ENCODE peak calls at places on chromosome X, in eight cellular contexts. C, I, G, B, X, O, S and V are unnamed samples.

GRCh38 chrX:32525234-32525633 is 686.1 kb downstream of the DMD start:
- DNase-seq in C (no peak), I (no peak), G (no peak), B (no peak), X (no peak), O (no peak), S (no peak), V (no peak)

GRCh38 chrX:17805120-17805519 is 56.0 kb downstream of the RAI2 start:
- DNase-seq in C (no peak), I (no peak), G (no peak), B (no peak), X (no peak), O (no peak), S (no peak), V (peak; percentile 9)

GRCh38 chrX:139890991-139891700 is 41.7 kb downstream of the ATP11C start:
- DNase-seq in C (no peak), I (peak; percentile 27), G (no peak), B (peak; percentile 80), X (no peak), O (peak; percentile 85), S (peak; percentile 88), V (peak; percentile 53)

GRCh38 chrX:10833299-10834169 is 213.1 kb upstream of the MID1 start:
- DNase-seq in C (peak; percentile 76), I (no peak), G (no peak), B (peak; percentile 2), X (peak; percentile 56), O (peak; percentile 73), S (no peak), V (no peak)

GRCh38 chrX:120604359-120604782 is 470 bp downstream of the MCTS1 start:
- DNase-seq in C (peak; percentile 37), I (peak; percentile 32), G (peak; percentile 65), B (peak; percentile 66), X (no peak), O (peak; percentile 35), S (peak; percentile 33), V (peak; percentile 40)

GRCh38 chrX:151505796-151506195 is 57.7 kb upstream of the PASD1 start:
- DNase-seq in C (no peak), I (no peak), G (peak; percentile 14), B (no peak), X (no peak), O (peak; percentile 13), S (no peak), V (peak; percentile 37)

GRCh38 chrX:20442597-20442996 is 175.9 kb upstream of the RPS6KA3 start:
- DNase-seq in C (peak; percentile 88), I (peak; percentile 67), G (peak; percentile 92), B (peak; percentile 87), X (peak; percentile 67), O (peak; percentile 75), S (peak; percentile 76), V (peak; percentile 85)

GRCh38 chrX:69919749-69920148 is 130.0 kb downstream of the AWAT2 start:
- DNase-seq in C (no peak), I (no peak), G (no peak), B (no peak), X (no peak), O (no peak), S (no peak), V (no peak)

GRCh38 chrX:103148075-103148474 is 55.1 kb upstream of the NXF3 start:
- DNase-seq in C (no peak), I (no peak), G (no peak), B (no peak), X (no peak), O (peak; percentile 26), S (no peak), V (no peak)

GRCh38 chrX:50988649-50989048 is 78.1 kb downstream of the BMP15 start:
- DNase-seq in C (peak; percentile 22), I (peak; percentile 49), G (peak; percentile 8), B (peak; percentile 44), X (no peak), O (peak; percentile 28), S (peak; percentile 33), V (peak; percentile 67)

GRCh38 chrX:147803948-147804347 is 107.8 kb upstream of the FMR1 start:
- DNase-seq in C (no peak), I (no peak), G (peak; percentile 22), B (peak; percentile 1), X (no peak), O (peak; percentile 3), S (no peak), V (peak; percentile 26)

GRCh38 chrX:71103110-71103983 is 3.2 kb downstream of the CXorf65 start:
- DNase-seq in C (peak; percentile 49), I (no peak), G (peak; percentile 46), B (no peak), X (no peak), O (no peak), S (no peak), V (no peak)

GRCh38 chrX:11137543-11138139 is 26.5 kb downstream of the HCCS start:
- DNase-seq in C (no peak), I (peak; percentile 40), G (peak; percentile 34), B (peak; percentile 67), X (no peak), O (peak; percentile 20), S (peak; percentile 52), V (peak; percentile 49)

GRCh38 chrX:53294024-53294648 is 12.8 kb upstream of the IQSEC2 start:
- DNase-seq in C (no peak), I (peak; percentile 7), G (no peak), B (no peak), X (no peak), O (no peak), S (peak; percentile 26), V (peak; percentile 40)

GRCh38 chrX:46408553-46409407 is 136.4 kb downstream of the ZNF674 start:
- DNase-seq in C (peak; percentile 75), I (peak; percentile 69), G (peak; percentile 65), B (peak; percentile 78), X (peak; percentile 80), O (peak; percentile 48), S (peak; percentile 76), V (peak; percentile 84)

GRCh38 chrX:110284159-110284558 is 33.7 kb downstream of the AMMECR1 start:
- DNase-seq in C (no peak), I (peak; percentile 72), G (no peak), B (peak; percentile 92), X (no peak), O (peak; percentile 72), S (peak; percentile 88), V (no peak)

GRCh38 chrX:1502241-1502640 is 34.7 kb downstream of the P2RY8 start:
- DNase-seq in C (no peak), I (no peak), G (peak; percentile 74), B (no peak), X (no peak), O (no peak), S (no peak), V (no peak)

GRCh38 chrX:29652484-29652883 is 562.9 kb upstream of the MAGEB2 start:
- DNase-seq in C (no peak), I (peak; percentile 58), G (no peak), B (peak; percentile 55), X (no peak), O (peak; percentile 54), S (peak; percentile 82), V (no peak)

GRCh38 chrX:49079489-49080428 is at the start of gene WDR45:
- DNase-seq in C (peak; percentile 76), I (peak; percentile 48), G (peak; percentile 80), B (peak; percentile 75), X (peak; percentile 79), O (peak; percentile 49), S (peak; percentile 63), V (peak; percentile 75)

GRCh38 chrX:131262738-131263679 is 26.1 kb downstream of the IGSF1 start:
- DNase-seq in C (no peak), I (no peak), G (peak; percentile 5), B (no peak), X (no peak), O (peak; percentile 0), S (no peak), V (peak; percentile 20)
- TF ChIP-seq CTCF in C (no peak), I (no peak), G (peak; percentile 21), B (no peak), X (no peak), O (peak; percentile 2), S (no peak), V (peak; percentile 52)

GRCh38 chrX:131671714-131672113 is 127.8 kb downstream of the OR13H1 start:
- DNase-seq in C (no peak), I (no peak), G (no peak), B (no peak), X (no peak), O (no peak), S (no peak), V (no peak)
- H3K4me3 ChIP-seq in C (no peak overlapping the region), I (no peak overlapping the region), G (no peak overlapping the region), B (no peak overlapping the region), X (no peak overlapping the region), O (no peak overlapping the region), S (no peak overlapping the region), V (no peak overlapping the region)

GRCh38 chrX:153725832-153726285 is 1.2 kb downstream of the ABCD1 start:
- DNase-seq in C (no peak), I (no peak), G (peak; percentile 3), B (no peak), X (no peak), O (no peak), S (no peak), V (no peak)

GRCh38 chrX:153724252-153725038 is at the start of the genes ABCD1 and BCAP31:
- DNase-seq in C (peak; percentile 90), I (peak; percentile 62), G (peak; percentile 93), B (peak; percentile 83), X (peak; percentile 88), O (peak; percentile 51), S (peak; percentile 78), V (peak; percentile 92)

GRCh38 chrX:153722704-153723350 is 1.4 kb downstream of the BCAP31 start:
- DNase-seq in C (no peak), I (no peak), G (no peak), B (peak; percentile 32), X (no peak), O (peak; percentile 56), S (no peak), V (no peak)

GRCh38 chrX:153725039-153725831 is 579 bp downstream of the ABCD1 start:
- DNase-seq in C (no peak), I (no peak), G (peak; percentile 8), B (no peak), X (no peak), O (no peak), S (no peak), V (no peak)

DNA sequence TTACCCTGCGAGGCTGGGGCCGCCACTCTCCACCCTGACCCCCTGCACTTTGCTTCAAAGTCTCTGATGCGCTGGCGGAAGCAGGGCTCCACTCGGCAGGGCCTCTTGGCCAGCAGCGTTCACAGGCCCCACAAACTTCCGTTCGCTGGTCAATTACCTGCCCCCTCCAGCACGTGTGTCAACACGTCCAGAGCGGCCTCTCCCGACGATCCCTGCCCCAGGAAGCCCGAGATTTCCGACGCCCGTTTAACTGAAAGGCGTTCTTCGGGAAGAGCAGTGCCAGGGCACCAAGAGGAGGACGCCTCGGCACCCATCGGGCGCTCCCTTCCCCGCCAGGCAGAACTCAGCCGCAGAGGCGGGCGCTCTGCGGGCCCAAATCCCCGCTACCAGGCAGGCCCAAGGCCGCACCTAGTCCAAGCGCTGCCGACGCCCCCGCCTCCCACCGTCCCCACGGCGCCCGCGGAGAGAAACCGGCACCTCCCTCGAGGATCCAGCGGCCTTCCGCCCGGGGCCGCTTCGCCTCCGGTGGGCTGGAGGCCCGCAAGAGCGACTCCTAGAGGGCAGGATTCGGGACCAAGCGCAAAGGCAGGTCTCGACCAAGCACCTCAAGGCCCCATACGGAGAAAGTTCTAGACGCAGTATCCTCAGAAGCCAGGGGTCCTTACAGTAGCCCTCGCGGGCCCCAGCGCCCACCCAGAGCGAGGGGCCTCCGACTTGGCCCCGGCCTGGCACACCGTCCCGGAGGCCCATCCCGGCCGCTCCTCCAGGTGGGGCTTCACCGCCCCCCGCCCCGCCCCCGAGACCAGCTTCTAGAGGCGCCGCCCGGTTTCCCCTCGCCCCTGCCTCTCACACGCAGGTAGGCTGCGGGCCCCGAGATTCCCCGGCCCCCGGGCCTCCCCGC is 586 bp downstream of the BCAP31 start:
- DNase-seq in C (peak; percentile 53), I (peak; percentile 13), G (peak; percentile 67), B (peak; percentile 46), X (peak; percentile 46), O (peak; percentile 55), S (peak; percentile 37), V (peak; percentile 56)
- TF ChIP-seq CTCF in C (no peak), I (peak; percentile 63), G (peak; percentile 49), B (peak; percentile 34), X (peak; percentile 20), O (peak; percentile 57), S (peak; percentile 34), V (peak; percentile 44)

GRCh38 chrX:153818571-153819397 is 11.6 kb downstream of the PDZD4 start:
- DNase-seq in C (no peak), I (no peak), G (no peak), B (no peak), X (no peak), O (no peak), S (no peak), V (peak; percentile 61)
- H3K4me3 ChIP-seq in C (peak overlapping the region; percentile 30), I (peak overlapping the region; percentile 35), G (no peak overlapping the region), B (peak overlapping the region; percentile 28), X (peak overlapping the region; percentile 32), O (no peak overlapping the region), S (peak overlapping the region; percentile 42), V (peak overlapping the region; percentile 41)